ENCODE peak calls at places on chromosome 2, in six cellular contexts. U, A, C, J, Y and X are unnamed samples.

GRCh38 chr2:236840857-236841256 is 244.8 kb upstream of the COPS8 start:
- DNase-seq in J (no peak), Y (no peak), A (no peak), U (no peak), C (no peak), X (no peak)

GRCh38 chr2:229344151-229344551 is 73.1 kb upstream of the PID1 start:
- DNase-seq in A (no peak), C (no peak), U (no peak), Y (no peak), J (no peak), X (peak)

GRCh38 chr2:149329470-149330126 is 789 bp upstream of the LYPD6 start:
- DNase-seq in U (peak), A (peak), C (peak), J (peak), Y (no peak), X (peak)

GRCh38 chr2:104654813-104655212 is 199.1 kb upstream of the POU3F3 start:
- DNase-seq in U (no peak), C (no peak), A (peak), Y (no peak), J (no peak), X (no peak)

GRCh38 chr2:231174211-231174651 is 24.2 kb upstream of the ARMC9 start:
- DNase-seq in J (no peak), Y (no peak), A (no peak), U (no peak), C (no peak), X (no peak)

GRCh38 chr2:229921101-229921891 is 513 bp downstream of the TRIP12 start:
- DNase-seq in Y (peak), C (peak), J (peak), U (peak), A (peak), X (peak)

GRCh38 chr2:120421830-120422175 is 75.9 kb downstream of the INHBB start:
- DNase-seq in J (no peak), C (peak), U (no peak), A (no peak), Y (no peak), X (no peak)

GRCh38 chr2:188979119-188979729 is 5.1 kb downstream of the COL3A1 start:
- DNase-seq in C (no peak), A (no peak), U (no peak), J (no peak), Y (no peak), X (peak)

GRCh38 chr2:187547353-187547979 is 6.8 kb downstream of the TFPI start:
- DNase-seq in Y (no peak), U (no peak), J (peak), A (peak), C (no peak), X (peak)

GRCh38 chr2:128714285-128714684 is 395.6 kb upstream of the HS6ST1 start:
- DNase-seq in U (no peak), C (no peak), J (no peak), A (no peak), Y (no peak), X (no peak)

GRCh38 chr2:68284896-68285295 is 32.6 kb upstream of the PPP3R1 start:
- DNase-seq in U (no peak), J (no peak), A (peak), Y (no peak), C (no peak), X (peak)